ENCODE peak calls at places on chromosomes 13 and 19, in six cellular contexts. Y, W, N, U, E and J are unnamed samples.
A peak's percentile ranks its signal among the peaks of the same experiment; 100 is the strongest.

GRCh38 chr13:37686501-37686900 is 87.9 kb upstream of the POSTN start:
- DNase-seq in Y (no peak), W (no peak), N (no peak), U (no peak), E (no peak), J (no peak)

GRCh38 chr13:100734194-100734720 is 59.7 kb upstream of the TMTC4 start:
- DNase-seq in Y (no peak), W (no peak), N (no peak), U (no peak), E (no peak), J (no peak)

GRCh38 chr13:43360911-43361605 is 337.7 kb downstream of the DNAJC15 start:
- DNase-seq in Y (no peak), W (no peak), N (no peak), U (no peak), E (no peak), J (peak; percentile 8)

GRCh38 chr19:32453736-32454135 is 48.2 kb downstream of the DPY19L3 start:
- DNase-seq in Y (no peak), W (no peak), N (peak; percentile 21), U (no peak), E (no peak), J (no peak)

GRCh38 chr19:56625708-56626107 is 17.3 kb upstream of the SMIM17 start:
- DNase-seq in Y (no peak), W (no peak), N (no peak), U (no peak), E (no peak), J (no peak)

GRCh38 chr13:35988648-35989081 is 142.5 kb downstream of the DCLK1 start:
- DNase-seq in Y (no peak), W (no peak), N (no peak), U (no peak), E (no peak), J (peak; percentile 11)

GRCh38 chr13:21742041-21742440 is 71.2 kb downstream of the FGF9 start:
- DNase-seq in Y (no peak), W (no peak), N (no peak), U (no peak), E (no peak), J (no peak)

GRCh38 chr13:108561152-108561551 is 68.3 kb upstream of the MYO16 start:
- DNase-seq in Y (no peak), W (no peak), N (no peak), U (no peak), E (no peak), J (no peak)

GRCh38 chr19:27966390-27966816 is 1246.5 kb downstream of the UQCRFS1 start:
- DNase-seq in Y (peak; percentile 18), W (no peak), N (no peak), U (no peak), E (peak; percentile 19), J (no peak)

GRCh38 chr19:57512845-57513244 is 13.1 kb downstream of the ZNF773 start:
- DNase-seq in Y (no peak), W (no peak), N (no peak), U (no peak), E (no peak), J (no peak)

GRCh38 chr13:21837841-21838551 is 167.1 kb downstream of the FGF9 start:
- DNase-seq in Y (no peak), W (no peak), N (no peak), U (no peak), E (no peak), J (no peak)

GRCh38 chr19:12779162-12779993 is 4.0 kb upstream of the HOOK2 start:
- DNase-seq in Y (peak; percentile 79), W (no peak), N (peak; percentile 67), U (no peak), E (peak; percentile 45), J (peak; percentile 32)

GRCh38 chr13:81988542-81988941 is 1647.6 kb upstream of the SPRY2 start:
- DNase-seq in Y (no peak), W (no peak), N (peak; percentile 29), U (no peak), E (no peak), J (no peak)

GRCh38 chr19:7888826-7889217 is 512 bp downstream of the LRRC8E start:
- DNase-seq in Y (no peak), W (no peak), N (no peak), U (no peak), E (no peak), J (no peak)
- H2AFZ ChIP-seq in Y (peak overlapping the region; percentile 93), W (peak overlapping the region; percentile 91), N (peak overlapping the region; percentile 96), U (no peak overlapping the region), E (no peak overlapping the region), J (peak overlapping the region; percentile 96)

DNA sequence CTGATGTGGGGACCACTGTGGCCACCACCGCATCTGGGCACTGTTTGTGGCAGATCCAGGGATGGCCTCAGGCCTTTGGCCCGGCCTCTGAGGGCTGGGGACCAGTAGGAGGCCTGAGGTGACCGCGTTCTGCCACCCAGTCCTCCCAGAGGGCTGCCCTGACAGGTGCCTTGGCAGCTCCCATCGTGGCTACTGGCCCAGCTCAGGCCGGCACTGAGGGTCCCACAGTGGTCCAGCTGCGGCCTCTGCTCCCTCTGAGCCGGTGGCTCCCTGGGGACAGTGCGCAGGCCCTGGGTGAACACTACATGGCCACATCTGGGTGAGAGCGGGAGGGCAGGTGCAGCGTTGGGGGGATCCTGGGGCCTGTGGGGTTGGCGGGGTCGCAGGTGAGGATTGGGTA is 61.9 kb downstream of the KDM4B start:
- DNase-seq in Y (no peak), W (no peak), N (no peak), U (no peak), E (no peak), J (no peak)
- H2AFZ ChIP-seq in Y (no peak overlapping the region), W (no peak overlapping the region), N (no peak overlapping the region), U (no peak overlapping the region), E (no peak overlapping the region), J (no peak overlapping the region)

DNA sequence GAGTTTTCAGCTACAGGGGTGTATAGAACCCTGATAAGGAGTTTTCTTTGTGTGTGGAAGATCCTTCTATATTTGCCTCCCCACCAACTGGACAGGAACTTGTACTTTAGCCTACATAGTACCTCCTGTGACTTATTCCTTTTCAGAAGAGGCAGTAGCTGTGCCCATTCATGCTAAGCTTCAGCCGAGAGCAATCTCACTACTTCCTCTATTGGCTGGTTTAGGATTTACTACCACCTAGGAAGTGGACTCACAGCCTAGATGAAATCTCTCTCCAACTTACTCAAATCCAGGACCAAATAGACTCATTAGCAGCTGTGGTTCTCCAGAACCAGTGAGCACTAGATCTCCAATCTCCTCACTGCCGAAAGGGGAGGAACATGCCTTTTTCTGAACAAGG is 2.3 kb upstream of the REX1BD start:
- DNase-seq in Y (no peak), W (no peak), N (no peak), U (no peak), E (no peak), J (no peak)
- H2AFZ ChIP-seq in Y (peak overlapping the region; percentile 56), W (no peak overlapping the region), N (no peak overlapping the region), U (no peak overlapping the region), E (no peak overlapping the region), J (no peak overlapping the region)

GRCh38 chr13:49606747-49607648 is 21.3 kb upstream of the ARL11 start:
- DNase-seq in Y (peak; percentile 87), W (peak; percentile 68), N (peak; percentile 89), U (peak; percentile 85), E (peak; percentile 90), J (peak; percentile 75)
- H2AFZ ChIP-seq in Y (peak overlapping the region; percentile 85), W (peak overlapping the region; percentile 86), N (peak overlapping the region; percentile 80), U (peak overlapping the region; percentile 87), E (peak overlapping the region; percentile 90), J (peak overlapping the region; percentile 74)

GRCh38 chr19:2334426-2334825 is 5.9 kb downstream of the SPPL2B start:
- DNase-seq in Y (no peak), W (no peak), N (no peak), U (no peak), E (no peak), J (no peak)
- H2AFZ ChIP-seq in Y (no peak overlapping the region), W (no peak overlapping the region), N (no peak overlapping the region), U (no peak overlapping the region), E (no peak overlapping the region), J (no peak overlapping the region)

DNA sequence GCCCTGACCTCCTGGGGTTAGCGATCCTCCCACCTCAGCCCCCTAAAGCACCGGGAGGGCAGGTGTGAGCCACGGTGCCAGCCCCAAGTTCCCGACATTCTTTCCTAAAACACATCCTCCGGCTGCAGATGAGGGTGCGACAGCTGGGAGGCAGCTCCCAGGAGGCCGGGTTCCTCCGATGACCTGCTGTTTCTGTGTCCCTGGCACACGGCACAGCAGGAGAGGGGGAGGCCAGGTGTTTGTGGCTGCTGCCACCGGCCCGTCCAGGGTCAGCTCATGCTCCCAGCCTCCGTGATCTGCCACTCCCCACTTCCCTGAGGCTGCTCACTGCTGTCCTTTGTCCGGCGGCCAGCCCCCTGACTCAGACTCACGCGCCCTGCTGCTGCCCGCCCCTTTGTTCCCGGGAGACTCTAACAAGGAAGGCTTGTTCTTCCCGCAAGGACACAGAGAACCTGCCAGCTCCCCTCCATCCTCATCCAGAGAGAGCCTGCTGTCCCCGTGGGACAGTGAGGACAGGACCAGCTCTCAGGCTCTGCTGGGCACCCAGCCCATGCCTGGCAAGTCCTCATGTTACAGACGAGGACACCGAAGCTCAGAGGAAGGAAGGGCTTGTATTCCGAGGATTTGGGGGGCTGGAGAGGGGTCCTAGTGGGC is 10.6 kb upstream of the MADCAM1 start:
- DNase-seq in Y (no peak), W (peak; percentile 75), N (no peak), U (no peak), E (peak; percentile 84), J (peak; percentile 75)
- H2AFZ ChIP-seq in Y (no peak overlapping the region), W (peak overlapping the region; percentile 83), N (no peak overlapping the region), U (no peak overlapping the region), E (peak overlapping the region; percentile 88), J (peak overlapping the region; percentile 53)

GRCh38 chr19:7830272-7830771 is 304 bp downstream of the EVI5L start:
- DNase-seq in Y (no peak), W (no peak), N (no peak), U (no peak), E (no peak), J (no peak)
- H2AFZ ChIP-seq in Y (no peak overlapping the region), W (peak overlapping the region; percentile 95), N (peak overlapping the region; percentile 22), U (no peak overlapping the region), E (no peak overlapping the region), J (peak overlapping the region; percentile 67)

DNA sequence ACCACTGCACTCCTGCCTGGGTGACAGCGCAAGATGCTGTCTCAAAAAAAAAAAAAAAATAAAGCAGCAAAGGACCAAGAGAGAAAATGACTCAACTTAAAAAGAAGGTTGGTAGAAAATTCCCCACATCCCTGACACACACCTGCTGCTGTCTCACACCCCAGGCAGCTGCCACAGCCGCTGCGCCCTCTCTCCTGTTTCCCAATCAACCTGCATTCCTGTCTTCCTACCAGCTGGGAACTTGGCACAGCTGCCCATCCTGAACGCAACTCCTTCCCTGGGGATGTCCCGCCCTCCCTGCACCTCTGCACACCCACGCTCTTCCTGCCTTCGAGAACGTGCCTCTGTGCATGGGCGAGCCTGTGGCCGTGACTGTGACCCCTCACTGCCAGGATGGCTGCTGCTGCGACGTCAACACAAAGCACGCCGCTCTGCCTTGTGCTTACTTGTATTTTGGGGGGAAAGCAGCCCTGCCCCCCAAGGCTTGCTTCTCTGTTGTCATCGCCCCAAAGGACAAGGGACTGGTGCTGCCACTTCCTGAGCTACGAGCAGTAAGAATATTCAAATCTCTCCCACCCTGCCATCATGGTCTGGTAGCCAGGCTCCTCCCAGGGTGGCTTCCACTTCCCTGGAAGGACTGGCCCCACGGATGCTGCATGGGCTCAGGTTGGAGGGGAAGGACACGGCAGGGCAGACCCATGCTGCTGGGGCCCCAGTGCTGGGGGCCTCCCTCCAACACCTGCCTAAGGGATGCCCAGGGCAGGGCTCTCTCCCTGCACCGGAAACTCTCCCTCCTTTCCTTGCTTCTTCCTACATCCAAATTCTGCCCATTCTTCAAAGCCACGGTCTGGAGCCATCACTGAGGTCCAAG is 20.7 kb downstream of the SH3GL1 start:
- DNase-seq in Y (no peak), W (no peak), N (peak; percentile 38), U (no peak), E (no peak), J (peak; percentile 99)
- H2AFZ ChIP-seq in Y (no peak overlapping the region), W (no peak overlapping the region), N (no peak overlapping the region), U (no peak overlapping the region), E (no peak overlapping the region), J (no peak overlapping the region)